ENCODE peak calls at places on chromosome 15, in six cellular contexts. One of them, this sample, is unnamed.
A peak's percentile ranks its signal among the peaks of the same experiment; 100 is the strongest.

GRCh38 chr15:60223161-60223560 is 174.6 kb downstream of the ANXA2 start:
- DNase-seq in AG09309: no peak
- DNase-seq in OCI-LY7: no peak
- DNase-seq in AG04449: no peak
- DNase-seq in heart right ventricle: no peak
- DNase-seq in lower lobe of right lung: no peak
- DNase-seq in this sample: no peak

GRCh38 chr15:49901867-49902775 is 216.9 kb downstream of the ATP8B4 start:
- DNase-seq in AG09309: no peak
- DNase-seq in OCI-LY7: no peak
- DNase-seq in heart right ventricle: no peak
- DNase-seq in lower lobe of right lung: no peak
- DNase-seq in AG04449: no peak
- DNase-seq in this sample: no peak

GRCh38 chr15:80967451-80967850 is 22.2 kb downstream of the MESD start:
- DNase-seq in heart right ventricle: no peak
- DNase-seq in OCI-LY7: no peak
- DNase-seq in AG09309: no peak
- DNase-seq in lower lobe of right lung: no peak
- DNase-seq in AG04449: no peak
- DNase-seq in this sample: no peak

GRCh38 chr15:36911322-36911944 is 188.9 kb downstream of the MEIS2 start:
- DNase-seq in lower lobe of right lung: no peak
- DNase-seq in heart right ventricle: no peak
- DNase-seq in OCI-LY7: no peak
- DNase-seq in AG04449: no peak
- DNase-seq in AG09309: no peak
- DNase-seq in this sample: peak; percentile 3

GRCh38 chr15:28921925-28922711 is 36.3 kb downstream of the APBA2 start:
- DNase-seq in heart right ventricle: no peak
- DNase-seq in AG04449: no peak
- DNase-seq in AG09309: no peak
- DNase-seq in OCI-LY7: no peak
- DNase-seq in lower lobe of right lung: no peak
- DNase-seq in this sample: no peak

GRCh38 chr15:99717129-99718024 is 15.9 kb downstream of the LYSMD4 start:
- DNase-seq in AG04449: no peak
- DNase-seq in OCI-LY7: no peak
- DNase-seq in heart right ventricle: peak; percentile 60
- DNase-seq in lower lobe of right lung: no peak
- DNase-seq in AG09309: no peak
- DNase-seq in this sample: no peak

GRCh38 chr15:80563372-80563997 is 131.6 kb upstream of the ABHD17C start:
- DNase-seq in heart right ventricle: no peak
- DNase-seq in AG04449: no peak
- DNase-seq in lower lobe of right lung: no peak
- DNase-seq in OCI-LY7: no peak
- DNase-seq in AG09309: no peak
- DNase-seq in this sample: peak; percentile 36

GRCh38 chr15:90362936-90363212 is 10.8 kb downstream of the ZNF774 start:
- DNase-seq in AG04449: peak; percentile 71
- DNase-seq in AG09309: peak; percentile 67
- DNase-seq in lower lobe of right lung: no peak
- DNase-seq in OCI-LY7: no peak
- DNase-seq in heart right ventricle: no peak
- DNase-seq in this sample: no peak

GRCh38 chr15:74383695-74384565 is 16.5 kb upstream of the CYP11A1 start:
- DNase-seq in OCI-LY7: peak; percentile 68
- DNase-seq in heart right ventricle: no peak
- DNase-seq in lower lobe of right lung: no peak
- DNase-seq in AG04449: no peak
- DNase-seq in AG09309: no peak
- DNase-seq in this sample: no peak

GRCh38 chr15:49831206-49831965 is 210.5 kb downstream of the DTWD1 start:
- DNase-seq in OCI-LY7: no peak
- DNase-seq in AG04449: peak; percentile 84
- DNase-seq in lower lobe of right lung: no peak
- DNase-seq in AG09309: peak; percentile 76
- DNase-seq in heart right ventricle: peak; percentile 44
- DNase-seq in this sample: no peak

GRCh38 chr15:67175643-67176071 is 78.8 kb downstream of the AAGAB start:
- DNase-seq in lower lobe of right lung: peak; percentile 65
- DNase-seq in OCI-LY7: no peak
- DNase-seq in AG09309: peak; percentile 61
- DNase-seq in AG04449: no peak
- DNase-seq in heart right ventricle: no peak
- DNase-seq in this sample: peak; percentile 91

GRCh38 chr15:40029979-40030893 is 8.7 kb downstream of the SRP14 start:
- DNase-seq in AG04449: no peak
- DNase-seq in lower lobe of right lung: no peak
- DNase-seq in OCI-LY7: no peak
- DNase-seq in heart right ventricle: no peak
- DNase-seq in AG09309: no peak
- DNase-seq in this sample: peak; percentile 38
- TF ChIP-seq CTCF in AG04449: peak; percentile 61
- TF ChIP-seq CTCF in lower lobe of right lung: peak; percentile 41
- TF ChIP-seq CTCF in OCI-LY7: peak; percentile 85
- TF ChIP-seq CTCF in heart right ventricle: no peak
- TF ChIP-seq CTCF in AG09309: peak; percentile 65
- TF ChIP-seq CTCF in this sample: peak; percentile 67

GRCh38 chr15:51227967-51228783 is 110.2 kb downstream of the CYP19A1 start:
- DNase-seq in AG04449: peak; percentile 52
- DNase-seq in lower lobe of right lung: no peak
- DNase-seq in AG09309: peak; percentile 79
- DNase-seq in heart right ventricle: peak; percentile 22
- DNase-seq in OCI-LY7: no peak
- DNase-seq in this sample: peak; percentile 91
- H3K4me3 ChIP-seq in AG04449: no peak overlapping the region
- H3K4me3 ChIP-seq in lower lobe of right lung: no peak overlapping the region
- H3K4me3 ChIP-seq in AG09309: no peak overlapping the region
- H3K4me3 ChIP-seq in heart right ventricle: no peak overlapping the region
- H3K4me3 ChIP-seq in OCI-LY7: no peak overlapping the region
- H3K4me3 ChIP-seq in this sample: no peak overlapping the region

DNA sequence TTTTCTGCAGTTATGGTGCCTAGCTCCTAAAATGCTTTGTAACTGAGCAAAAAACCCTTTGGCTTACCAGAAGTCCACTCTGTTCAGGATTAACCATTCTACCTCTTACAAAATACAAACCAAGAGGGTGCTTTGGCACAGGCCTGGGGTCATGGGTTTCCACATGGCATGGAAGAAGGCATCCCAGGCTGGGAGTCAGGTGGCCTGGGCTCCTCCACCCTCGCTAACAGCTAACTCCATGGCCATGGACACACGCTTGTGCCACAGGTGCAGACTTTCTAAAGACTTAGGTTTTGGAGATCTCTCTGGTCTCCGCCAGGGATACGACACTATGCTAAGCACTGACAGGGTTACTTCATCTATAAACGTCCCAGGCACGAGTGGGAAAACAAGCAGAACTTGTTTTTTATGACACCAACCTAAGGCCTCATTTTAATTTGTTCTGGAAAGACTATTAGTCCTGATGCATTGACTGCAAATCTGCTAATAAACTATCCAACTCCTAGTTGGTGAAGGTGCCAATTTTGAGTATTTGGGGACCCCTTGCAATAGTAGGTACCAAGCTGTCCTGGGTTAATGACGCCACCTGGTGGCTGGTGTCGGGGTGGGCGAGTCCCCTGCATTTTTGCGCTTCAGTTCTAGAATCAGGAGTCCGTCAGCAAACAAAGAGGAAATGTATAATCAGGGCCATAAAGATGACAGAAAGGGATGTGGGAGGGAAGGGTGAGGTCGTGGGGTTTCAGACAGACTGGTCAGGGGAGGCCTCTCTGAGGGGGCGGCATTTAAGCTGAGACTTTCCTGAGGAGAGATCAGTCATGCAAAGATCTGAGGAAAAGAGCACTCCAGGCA is 10.3 kb upstream of the ALDH1A3 start:
- DNase-seq in heart right ventricle: no peak
- DNase-seq in AG09309: no peak
- DNase-seq in AG04449: no peak
- DNase-seq in lower lobe of right lung: no peak
- DNase-seq in OCI-LY7: peak; percentile 14
- DNase-seq in this sample: peak; percentile 64
- TF ChIP-seq CTCF in heart right ventricle: no peak
- TF ChIP-seq CTCF in AG09309: peak; percentile 51
- TF ChIP-seq CTCF in AG04449: peak; percentile 18
- TF ChIP-seq CTCF in lower lobe of right lung: peak; percentile 35
- TF ChIP-seq CTCF in OCI-LY7: peak; percentile 85
- TF ChIP-seq CTCF in this sample: peak; percentile 67

DNA sequence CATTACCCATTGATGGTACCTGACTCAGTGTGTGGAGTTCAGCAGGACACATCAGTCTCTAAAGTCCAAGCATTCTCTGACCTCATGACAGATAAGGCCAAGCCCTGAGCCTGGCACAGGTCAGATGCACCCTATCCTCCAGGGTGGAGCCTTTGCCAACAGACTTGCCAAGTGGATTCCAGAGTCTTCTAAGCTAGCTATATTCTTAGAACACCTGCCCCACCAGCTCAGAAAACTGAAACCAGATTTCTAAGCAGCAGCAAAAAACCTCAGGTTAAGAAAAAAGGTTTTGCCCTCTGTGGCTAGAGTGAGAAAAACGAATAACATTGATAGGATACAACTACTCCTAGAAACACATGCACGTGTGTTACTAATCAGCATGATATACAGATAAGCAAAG is 11.6 kb downstream of the RMDN3 start:
- DNase-seq in heart right ventricle: no peak
- DNase-seq in AG04449: no peak
- DNase-seq in AG09309: no peak
- DNase-seq in lower lobe of right lung: no peak
- DNase-seq in OCI-LY7: no peak
- DNase-seq in this sample: no peak
- H3K4me3 ChIP-seq in heart right ventricle: no peak overlapping the region
- H3K4me3 ChIP-seq in AG04449: no peak overlapping the region
- H3K4me3 ChIP-seq in AG09309: no peak overlapping the region
- H3K4me3 ChIP-seq in lower lobe of right lung: no peak overlapping the region
- H3K4me3 ChIP-seq in OCI-LY7: no peak overlapping the region
- H3K4me3 ChIP-seq in this sample: no peak overlapping the region